ENCODE peak calls at places on chromosome 1, in four cellular contexts. C is GM12878, V is H1, B is HepG2. N is an unnamed sample.

GRCh38 chr1:226064816-226065248 is 2.3 kb downstream of the H3-3A start:
- DNase-seq in C (no peak), V (no peak), B (peak), N (peak)

GRCh38 chr1:151841141-151841540 is 1.5 kb upstream of the C2CD4D start:
- DNase-seq in C (no peak), V (no peak), B (peak), N (no peak)

GRCh38 chr1:64031191-64031590 is 172.2 kb upstream of the UBE2U start:
- DNase-seq in C (no peak), V (no peak), B (no peak), N (no peak)

GRCh38 chr1:204977327-204977726 is 65.7 kb upstream of the CNTN2 start:
- DNase-seq in C (no peak), V (no peak), B (no peak), N (no peak)

GRCh38 chr1:175600721-175601440 is 142.5 kb downstream of the TNR start:
- DNase-seq in C (peak), V (no peak), B (no peak), N (no peak)

GRCh38 chr1:34013958-34014737 is 150.3 kb downstream of the HMGB4 start:
- DNase-seq in C (no peak), V (peak), B (no peak), N (no peak)

GRCh38 chr1:19712928-19713327 is 48.3 kb downstream of the HTR6 start:
- DNase-seq in C (no peak), V (no peak), B (no peak), N (no peak)

GRCh38 chr1:181150273-181150672 is 61.8 kb downstream of the IER5 start:
- DNase-seq in C (no peak), V (no peak), B (no peak), N (no peak)

GRCh38 chr1:154607084-154607747 is 770 bp downstream of the ADAR start:
- DNase-seq in C (no peak), V (no peak), B (peak), N (no peak)

GRCh38 chr1:29096255-29096896 is 27.3 kb downstream of the TMEM200B start:
- DNase-seq in C (no peak), V (no peak), B (no peak), N (no peak)

GRCh38 chr1:61005572-61006386 is 76.6 kb upstream of the NFIA start:
- DNase-seq in C (no peak), V (peak), B (no peak), N (peak)

GRCh38 chr1:145981299-145981600 is 15.1 kb downstream of the TXNIP start:
- DNase-seq in C (no peak), V (no peak), B (no peak), N (no peak)

GRCh38 chr1:111565079-111565478 is 54.5 kb upstream of the RAP1A start:
- DNase-seq in C (no peak), V (no peak), B (no peak), N (no peak)

GRCh38 chr1:25126568-25126967 is 105.7 kb downstream of the SYF2 start:
- DNase-seq in C (no peak), V (no peak), B (peak), N (no peak)

GRCh38 chr1:32361674-32362473 is 411 bp downstream of the FAM229A start:
- DNase-seq in C (no peak), V (peak), B (no peak), N (peak)

GRCh38 chr1:184533049-184533448 is 146.2 kb downstream of the C1orf21 start:
- DNase-seq in C (no peak), V (no peak), B (no peak), N (no peak)

GRCh38 chr1:219533280-219533679 is 79.6 kb downstream of the ZC3H11B start:
- DNase-seq in C (no peak), V (no peak), B (no peak), N (no peak)

GRCh38 chr1:201381130-201381529 is 3.6 kb upstream of the TNNT2 start:
- DNase-seq in C (no peak), V (no peak), B (no peak), N (no peak)

GRCh38 chr1:27004471-27005165 is 8.0 kb downstream of the TENT5B start:
- DNase-seq in C (no peak), V (peak), B (no peak), N (no peak)

GRCh38 chr1:115810609-115811008 is 30.3 kb downstream of the NHLH2 start:
- DNase-seq in C (no peak), V (no peak), B (no peak), N (no peak)

GRCh38 chr1:27368872-27369703 is 2.3 kb upstream of the MAP3K6 start:
- DNase-seq in C (no peak), V (no peak), B (no peak), N (no peak)

GRCh38 chr1:162235261-162235780 is 141.3 kb downstream of the SPATA46 start:
- DNase-seq in C (no peak), V (no peak), B (peak), N (no peak)

GRCh38 chr1:85933901-85934300 is 222.7 kb downstream of the COL24A1 start:
- DNase-seq in C (no peak), V (no peak), B (no peak), N (no peak)

GRCh38 chr1:108842525-108843181 is 14.2 kb downstream of the AKNAD1 start:
- DNase-seq in C (no peak), V (no peak), B (no peak), N (no peak)

GRCh38 chr1:248686815-248687214 is 15.8 kb downstream of the OR14I1 start:
- DNase-seq in C (peak), V (no peak), B (no peak), N (no peak)
- TF ChIP-seq SUZ12 in C (no peak), V (no peak), B (no peak), N (no peak)

GRCh38 chr1:159780583-159781582 is at the start of gene DUSP23:
- DNase-seq in C (peak), V (peak), B (peak), N (peak)
- H3K9ac ChIP-seq in C (peak), V (no peak), B (no peak), N (peak)

GRCh38 chr1:15299811-15300210 is 52.8 kb downstream of the FHAD1 start:
- DNase-seq in C (no peak), V (no peak), B (no peak), N (no peak)

GRCh38 chr1:15295676-15296075 is 48.7 kb downstream of the FHAD1 start:
- DNase-seq in C (no peak), V (no peak), B (no peak), N (no peak)

GRCh38 chr1:15296602-15297321 is 49.7 kb downstream of the FHAD1 start:
- DNase-seq in C (no peak), V (no peak), B (no peak), N (no peak)
- TF ChIP-seq ZNF274 in C (no peak), V (no peak), B (no peak), N (no peak)

GRCh38 chr1:72184099-72184695 is 98.1 kb downstream of the NEGR1 start:
- DNase-seq in C (no peak), V (no peak), B (no peak), N (no peak)

GRCh38 chr1:72182859-72183258 is 99.5 kb downstream of the NEGR1 start:
- DNase-seq in C (no peak), V (no peak), B (no peak), N (no peak)

GRCh38 chr1:72177711-72178110 is 104.6 kb downstream of the NEGR1 start:
- DNase-seq in C (no peak), V (no peak), B (no peak), N (no peak)

DNA sequence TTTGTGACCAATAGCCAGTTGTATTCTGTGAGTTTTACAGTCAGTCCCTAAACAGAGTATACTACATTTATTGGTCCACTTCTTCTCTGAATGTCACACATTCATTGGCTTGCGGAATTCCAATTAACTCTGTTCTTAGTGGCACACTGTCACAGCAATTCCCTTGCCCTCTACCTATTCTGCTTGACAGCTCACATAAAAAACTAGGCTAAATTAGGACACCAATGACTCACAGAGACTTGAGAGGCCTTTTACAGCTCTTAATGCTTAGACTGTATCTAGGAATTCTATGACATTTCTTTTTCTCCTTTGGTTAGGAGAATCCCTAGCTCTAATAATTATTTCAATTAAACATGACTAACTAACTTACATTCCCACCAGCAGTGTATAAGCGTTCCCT is 104.1 kb downstream of the NEGR1 start:
- DNase-seq in C (no peak), V (no peak), B (no peak), N (no peak)
- TF ChIP-seq SUZ12 in C (no peak), V (no peak), B (no peak), N (no peak)

DNA sequence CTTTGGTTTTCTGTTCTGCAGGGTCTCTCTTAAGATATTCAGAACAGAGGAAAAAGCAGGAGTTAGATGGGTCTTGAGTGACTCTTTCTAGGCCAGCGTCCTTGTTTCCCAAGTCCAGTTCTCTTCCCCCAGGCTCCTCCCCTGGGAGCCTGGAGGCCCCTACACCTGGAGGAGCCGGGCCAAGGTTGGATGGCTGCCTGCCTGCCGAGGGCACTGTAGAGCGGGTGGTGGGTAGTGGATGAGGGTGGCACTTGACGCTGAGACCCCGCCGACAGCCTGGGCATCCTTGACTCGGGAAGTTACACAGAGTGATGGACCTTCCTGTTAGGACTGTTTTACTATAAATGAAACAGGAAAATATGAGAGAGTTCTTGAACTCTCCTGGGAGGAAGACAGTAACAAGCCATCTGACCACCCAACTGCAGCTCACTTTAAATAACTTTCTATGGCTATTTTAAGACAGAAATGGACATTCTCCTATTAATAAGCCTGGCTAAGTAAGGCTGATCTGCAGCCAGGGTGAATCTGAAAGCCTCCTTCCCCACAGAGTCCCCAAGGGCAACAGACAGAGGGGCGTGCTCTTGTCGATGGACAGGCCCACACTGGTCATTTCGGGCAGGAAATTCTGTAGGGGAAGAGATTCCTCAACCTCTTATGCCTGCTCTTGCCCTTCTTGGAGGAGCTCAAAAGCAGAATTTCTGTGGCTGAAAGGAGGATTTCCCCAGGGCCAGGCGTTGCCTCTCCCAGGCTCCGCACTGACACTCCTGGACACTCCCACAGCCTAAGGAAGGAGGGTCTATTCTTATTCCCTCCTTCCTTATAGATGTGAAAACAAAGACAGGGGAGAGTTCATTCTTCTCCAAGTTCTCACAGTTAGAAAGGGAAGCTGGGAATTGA is 17.7 kb upstream of the KANK4 start:
- DNase-seq in C (no peak), V (no peak), B (no peak), N (no peak)
- H3K9ac ChIP-seq in C (no peak), V (no peak), B (no peak), N (no peak)

GRCh38 chr1:241639653-241640148 is 468 bp downstream of the CHML start:
- DNase-seq in C (no peak), V (peak), B (peak), N (no peak)
- TF ChIP-seq ZNF274 in C (no peak), V (no peak), B (no peak), N (no peak)

GRCh38 chr1:158095737-158096335 is 84.9 kb upstream of the CD1D start:
- DNase-seq in C (no peak), V (peak), B (no peak), N (no peak)
- TF ChIP-seq SUZ12 in C (no peak), V (no peak), B (no peak), N (no peak)

GRCh38 chr1:153539395-153540093 is 1.2 kb downstream of the S100A5 start:
- DNase-seq in C (no peak), V (no peak), B (no peak), N (no peak)

GRCh38 chr1:153542956-153543737 is 2.4 kb upstream of the S100A5 start:
- DNase-seq in C (no peak), V (no peak), B (no peak), N (no peak)

GRCh38 chr1:153541641-153542569 is 1.2 kb upstream of the S100A5 start:
- DNase-seq in C (no peak), V (no peak), B (no peak), N (no peak)

GRCh38 chr1:153538315-153538821 is 2.4 kb downstream of the S100A5 start:
- DNase-seq in C (no peak), V (peak), B (peak), N (peak)

GRCh38 chr1:153540394-153541361 is at the start of gene S100A5:
- DNase-seq in C (no peak), V (no peak), B (no peak), N (no peak)
- H3K9ac ChIP-seq in C (no peak), V (no peak), B (no peak), N (no peak)

GRCh38 chr1:247639381-247639981 is 34.1 kb downstream of the OR2G3 start:
- DNase-seq in C (no peak), V (peak), B (no peak), N (no peak)
- TF ChIP-seq ZNF274 in C (no peak), V (no peak), B (no peak), N (no peak)

GRCh38 chr1:206491592-206491991 is 15.7 kb upstream of the RASSF5 start:
- DNase-seq in C (no peak), V (no peak), B (no peak), N (no peak)

GRCh38 chr1:206487970-206488369 is 17.7 kb downstream of the IKBKE start:
- DNase-seq in C (no peak), V (no peak), B (no peak), N (no peak)

GRCh38 chr1:206490643-206491421 is 16.5 kb upstream of the RASSF5 start:
- DNase-seq in C (no peak), V (no peak), B (no peak), N (no peak)

GRCh38 chr1:206492589-206492988 is 14.7 kb upstream of the RASSF5 start:
- DNase-seq in C (no peak), V (no peak), B (no peak), N (no peak)

GRCh38 chr1:206489980-206490534 is 17.3 kb upstream of the RASSF5 start:
- DNase-seq in C (no peak), V (peak), B (peak), N (peak)
- TF ChIP-seq SUZ12 in C (no peak), V (no peak), B (no peak), N (no peak)

N was measured in NT2/D1.